ENCODE peak calls at places on chromosome 1, in nine cellular contexts. J is endodermal cell; M is tibial artery; A is suprapubic skin; E is HepG2; S is effector memory CD4-positive, alpha-beta T cell; L is ascending aorta; I is adrenal gland; V is CD8-positive, alpha-beta T cell. X is an unnamed sample. For H3K4me1, the result is how much of the 10 kb centered on the place peaks cover.

GRCh38 chr1:12439083-12439482 is 178.9 kb downstream of the DHRS3 start:
- DNase-seq in V (no peak), A (no peak), L (no peak), E (no peak), S (no peak), M (no peak), J (no peak), I (no peak), X (no peak)

GRCh38 chr1:153805042-153805745 is 30.0 kb downstream of the SLC27A3 start:
- DNase-seq in E (no peak), I (peak), V (peak), L (peak), S (peak), A (no peak), J (no peak), M (peak), X (peak)

GRCh38 chr1:226804907-226805759 is 65.3 kb upstream of the PSEN2 start:
- DNase-seq in I (no peak), M (no peak), L (no peak), A (no peak), S (no peak), E (no peak), J (no peak), V (no peak), X (no peak)

GRCh38 chr1:43444827-43445225 is 8.9 kb downstream of the HYI start:
- DNase-seq in I (no peak), V (no peak), E (no peak), S (no peak), J (peak), L (peak), A (peak), M (peak), X (peak)

GRCh38 chr1:45512641-45513054 is 9.0 kb downstream of the PRDX1 start:
- DNase-seq in A (no peak), L (peak), S (peak), I (peak), V (peak), M (peak), E (peak), J (peak), X (peak)

GRCh38 chr1:1344672-1345361 is 4.4 kb downstream of the DVL1 start:
- DNase-seq in S (peak), I (peak), M (no peak), J (peak), A (no peak), L (no peak), E (no peak), V (no peak), X (peak)

GRCh38 chr1:2640626-2641025 is 7.8 kb upstream of the MMEL1 start:
- DNase-seq in J (no peak), M (no peak), E (no peak), V (no peak), A (no peak), I (no peak), L (peak), S (no peak), X (no peak)

GRCh38 chr1:40532844-40533424 is 1.5 kb downstream of the ZNF684 start:
- DNase-seq in E (peak), L (no peak), S (no peak), I (no peak), M (no peak), J (peak), A (no peak), V (no peak), X (peak)

GRCh38 chr1:210132582-210132981 is 100.0 kb upstream of the SERTAD4 start:
- DNase-seq in S (no peak), L (no peak), J (peak), A (no peak), E (no peak), I (no peak), M (no peak), V (no peak), X (no peak)

GRCh38 chr1:14815175-14815882 is 216.8 kb downstream of the KAZN start:
- DNase-seq in I (no peak), V (no peak), J (no peak), A (no peak), M (no peak), E (no peak), L (no peak), S (no peak), X (no peak)

GRCh38 chr1:2778220-2778592 is 23.3 kb downstream of the TTC34 start:
- DNase-seq in L (no peak), S (no peak), J (no peak), V (no peak), M (no peak), A (peak), E (no peak), I (no peak), X (no peak)

GRCh38 chr1:43531453-43531905 is 796 bp downstream of the PTPRF start:
- DNase-seq in L (no peak), M (no peak), S (no peak), J (peak), E (no peak), V (no peak), A (no peak), I (no peak), X (peak)

GRCh38 chr1:168234846-168235547 is 9.2 kb downstream of the SFT2D2 start:
- DNase-seq in M (no peak), I (no peak), V (peak), L (no peak), J (peak), A (no peak), E (peak), S (peak), X (no peak)

GRCh38 chr1:115496904-115497527 is 144.8 kb upstream of the VANGL1 start:
- DNase-seq in L (no peak), M (no peak), I (no peak), A (no peak), J (no peak), S (no peak), E (no peak), V (no peak), X (no peak)

GRCh38 chr1:43454270-43455011 is 710 bp upstream of the HYI start:
- DNase-seq in I (peak), V (peak), J (peak), M (peak), E (no peak), S (peak), L (peak), A (peak), X (peak)

GRCh38 chr1:6416906-6417305 is 2.8 kb downstream of the HES2 start:
- DNase-seq in V (no peak), M (no peak), L (no peak), A (no peak), J (no peak), E (no peak), I (no peak), S (no peak), X (no peak)

GRCh38 chr1:59481915-59482505 is 185.1 kb downstream of the FGGY start:
- DNase-seq in E (no peak), I (no peak), S (no peak), L (no peak), A (no peak), M (no peak), V (no peak), J (no peak), X (no peak)

GRCh38 chr1:54314691-54315455 is 91.3 kb downstream of the SSBP3 start:
- DNase-seq in V (no peak), I (no peak), E (no peak), L (no peak), A (no peak), S (no peak), J (no peak), M (no peak), X (peak)

GRCh38 chr1:212655668-212656440 is 43.8 kb downstream of the BATF3 start:
- DNase-seq in V (no peak), A (peak), J (peak), I (no peak), S (no peak), M (no peak), L (no peak), E (no peak), X (no peak)

GRCh38 chr1:204828352-204828850 is 42.3 kb upstream of the NFASC start:
- DNase-seq in J (peak), M (peak), S (no peak), E (peak), V (no peak), L (peak), A (no peak), I (peak), X (peak)

GRCh38 chr1:39287541-39287940 is 83.0 kb downstream of the MACF1 start:
- DNase-seq in V (no peak), E (no peak), A (no peak), M (no peak), J (no peak), S (no peak), I (no peak), L (no peak), X (no peak)

GRCh38 chr1:29855761-29856160 is 619.4 kb downstream of the PTPRU start:
- DNase-seq in J (no peak), I (no peak), A (no peak), L (peak), V (no peak), M (no peak), E (no peak), S (no peak), X (no peak)

GRCh38 chr1:230067871-230068814 is 1.1 kb downstream of the GALNT2 start:
- DNase-seq in V (no peak), J (peak), M (peak), S (no peak), I (no peak), E (no peak), A (peak), L (peak), X (peak)

GRCh38 chr1:64933296-64934070 is 32.9 kb downstream of the JAK1 start:
- DNase-seq in L (peak), M (peak), I (peak), E (no peak), J (no peak), S (no peak), V (no peak), A (peak), X (no peak)

GRCh38 chr1:115727706-115728249 is 40.7 kb downstream of the CASQ2 start:
- DNase-seq in A (peak), L (peak), M (peak), V (no peak), I (peak), E (peak), J (peak), S (no peak), X (peak)

GRCh38 chr1:186112280-186112679 is 262.8 kb downstream of the TPR start:
- DNase-seq in A (no peak), J (no peak), I (no peak), V (no peak), E (no peak), L (no peak), M (no peak), S (no peak), X (no peak)

GRCh38 chr1:246776923-246777322 is 52.7 kb downstream of the SCCPDH start:
- DNase-seq in I (no peak), L (no peak), E (no peak), M (no peak), S (no peak), A (no peak), V (no peak), J (no peak), X (no peak)
- H3K4me1 ChIP-seq in I (under half), L (under half), E (under half), M (under half), S (under half), A (under half), V (under half), J (under half), X (under half)

DNA sequence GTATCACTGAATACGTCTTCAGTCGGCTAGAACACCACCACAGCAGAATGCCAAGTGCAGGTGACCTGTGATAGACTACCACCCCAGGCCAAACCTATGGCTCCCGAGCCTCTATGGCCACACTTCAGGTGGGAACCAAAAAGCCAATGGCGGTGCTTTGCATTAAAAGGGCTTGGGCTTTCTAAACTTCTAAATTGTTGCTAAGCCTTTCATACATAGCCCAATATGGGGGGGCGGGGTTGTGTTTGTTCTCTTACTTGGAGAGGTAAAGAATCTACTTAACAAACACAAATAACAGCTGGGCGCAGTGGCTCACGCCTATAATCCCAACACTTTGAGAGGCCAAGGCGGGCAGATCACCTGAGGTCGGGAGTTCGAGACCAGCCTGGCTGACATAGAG is 19.7 kb downstream of the USP48 start:
- DNase-seq in E (no peak), M (no peak), A (no peak), L (no peak), J (no peak), I (no peak), S (no peak), V (no peak), X (no peak)
- H3K4me1 ChIP-seq in E (under half), M (half or more), A (half or more), L (under half), J (under half), I (under half), S (under half), V (under half), X (under half)

GRCh38 chr1:208238710-208239517 is 5.3 kb downstream of the PLXNA2 start:
- DNase-seq in L (peak), J (peak), A (peak), S (no peak), E (no peak), I (peak), V (no peak), M (no peak), X (no peak)
- H3K4me1 ChIP-seq in L (under half), J (under half), A (half or more), S (under half), E (half or more), I (under half), V (under half), M (half or more), X (half or more)

GRCh38 chr1:206923961-206924548 is 2.3 kb upstream of the FCMR start:
- DNase-seq in E (no peak), M (no peak), L (no peak), I (no peak), J (no peak), V (no peak), S (no peak), A (no peak), X (no peak)
- H3K4me1 ChIP-seq in E (under half), M (under half), L (under half), I (under half), J (under half), V (half or more), S (under half), A (under half), X (under half)

GRCh38 chr1:10779201-10779600 is 17.2 kb downstream of the CASZ1 start:
- DNase-seq in M (no peak), A (no peak), V (no peak), I (no peak), L (no peak), S (no peak), E (no peak), J (no peak), X (peak)

GRCh38 chr1:10778640-10779039 is 17.8 kb downstream of the CASZ1 start:
- DNase-seq in M (no peak), V (no peak), L (no peak), I (no peak), J (no peak), E (no peak), S (no peak), A (no peak), X (peak)

GRCh38 chr1:10781137-10781536 is 15.3 kb downstream of the CASZ1 start:
- DNase-seq in V (no peak), A (no peak), J (no peak), S (no peak), E (no peak), L (no peak), M (no peak), I (no peak), X (peak)

GRCh38 chr1:10777749-10778574 is 18.5 kb downstream of the CASZ1 start:
- DNase-seq in M (no peak), A (no peak), I (no peak), L (no peak), V (no peak), J (no peak), E (no peak), S (no peak), X (no peak)

GRCh38 chr1:10779841-10780240 is 16.6 kb downstream of the CASZ1 start:
- DNase-seq in J (no peak), I (no peak), M (no peak), L (no peak), S (no peak), A (no peak), E (no peak), V (no peak), X (peak)
- H3K4me1 ChIP-seq in J (under half), I (under half), M (under half), L (under half), S (under half), A (half or more), E (under half), V (under half), X (under half)

GRCh38 chr1:31959521-31959920 is 21.4 kb upstream of the PTP4A2 start:
- DNase-seq in E (no peak), J (no peak), S (no peak), V (no peak), L (no peak), M (no peak), A (no peak), I (no peak), X (no peak)

GRCh38 chr1:31954607-31955283 is 16.6 kb upstream of the PTP4A2 start:
- DNase-seq in S (no peak), A (peak), M (peak), E (peak), I (peak), J (peak), L (peak), V (no peak), X (peak)

GRCh38 chr1:31955917-31956736 is 18.0 kb upstream of the PTP4A2 start:
- DNase-seq in S (peak), I (peak), A (peak), J (peak), E (peak), M (peak), L (peak), V (peak), X (peak)

GRCh38 chr1:31959941-31960340 is 21.8 kb upstream of the PTP4A2 start:
- DNase-seq in V (no peak), E (no peak), M (peak), L (no peak), J (no peak), I (no peak), S (no peak), A (no peak), X (no peak)

DNA sequence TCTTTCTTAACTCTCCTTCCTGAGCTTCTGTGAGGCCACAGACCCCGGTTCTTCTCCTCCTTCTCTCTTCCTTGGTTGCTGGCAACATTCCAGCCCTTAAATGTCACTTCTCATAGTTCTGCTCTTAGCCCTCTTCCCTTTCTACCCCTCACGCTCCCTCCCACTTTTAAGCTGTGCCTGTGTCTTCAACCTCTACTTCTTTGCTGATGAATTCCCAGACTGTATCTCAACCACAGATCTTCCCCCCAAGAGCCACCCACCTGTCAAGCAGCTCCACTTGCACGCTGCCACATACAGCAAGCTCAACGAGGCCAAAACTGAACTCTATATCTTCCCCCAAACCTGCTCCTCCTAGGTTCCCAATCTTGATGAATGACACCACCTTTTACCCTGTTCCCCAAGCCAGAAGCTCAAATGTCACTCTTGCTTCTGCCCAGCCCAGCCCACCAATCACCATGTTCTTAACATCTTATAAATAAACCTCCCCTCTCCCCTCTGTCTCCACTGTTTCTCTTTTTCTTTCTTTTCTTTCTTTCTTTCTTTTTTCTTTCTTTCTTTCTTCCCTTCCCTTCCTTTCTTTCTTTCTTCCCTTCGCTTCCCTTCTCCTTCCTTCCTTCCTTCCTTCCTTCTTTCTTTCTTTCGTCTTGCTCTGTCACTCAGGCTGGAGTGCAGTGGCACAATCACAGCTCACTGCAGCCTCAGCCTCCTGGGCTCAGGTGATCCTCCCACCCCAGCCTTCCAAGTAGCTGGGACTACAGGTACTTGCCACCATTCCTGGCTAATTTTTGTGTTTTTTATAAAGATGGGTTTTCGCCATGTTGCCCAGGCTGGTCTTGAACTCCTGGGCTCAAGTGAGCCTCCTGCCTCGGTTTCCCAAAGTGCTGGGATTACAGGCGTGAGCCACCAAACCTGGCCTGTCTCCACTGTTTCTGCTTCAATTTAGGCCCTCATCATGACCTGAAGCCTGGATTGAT is 19.8 kb upstream of the PTP4A2 start:
- DNase-seq in E (no peak), M (no peak), L (no peak), I (no peak), V (no peak), J (no peak), A (no peak), S (no peak), X (no peak)
- H3K4me1 ChIP-seq in E (under half), M (under half), L (under half), I (under half), V (under half), J (under half), A (under half), S (under half), X (under half)

GRCh38 chr1:159924791-159925712 is at the start of gene TAGLN2:
- DNase-seq in J (peak), E (peak), S (peak), I (peak), L (peak), V (peak), A (peak), M (peak), X (peak)
- H3K4me1 ChIP-seq in J (under half), E (under half), S (under half), I (under half), L (under half), V (under half), A (half or more), M (under half), X (under half)

X was measured in transverse colon.